ENCODE peak calls at places on chromosomes 5 and 9, in nine cellular contexts. One of them, this sample, is unnamed.

GRCh38 chr5:78953092-78953800 is 31.9 kb downstream of the ARSB start:
- DNase-seq in uterus: no peak
- DNase-seq in lower lobe of right lung: no peak
- DNase-seq in AG10803: peak
- DNase-seq in A549: no peak
- DNase-seq in foreskin fibroblast: peak
- DNase-seq in neural progenitor cell: no peak
- DNase-seq in astrocyte: peak
- DNase-seq in gastrocnemius medialis: no peak
- DNase-seq in this sample: no peak

GRCh38 chr5:33227746-33228145 is 213.0 kb upstream of the TARS1 start:
- DNase-seq in lower lobe of right lung: no peak
- DNase-seq in neural progenitor cell: peak
- DNase-seq in gastrocnemius medialis: no peak
- DNase-seq in foreskin fibroblast: no peak
- DNase-seq in A549: no peak
- DNase-seq in AG10803: peak
- DNase-seq in astrocyte: peak
- DNase-seq in uterus: no peak
- DNase-seq in this sample: no peak

GRCh38 chr5:37831821-37832524 is 7.9 kb downstream of the GDNF start:
- DNase-seq in foreskin fibroblast: no peak
- DNase-seq in uterus: no peak
- DNase-seq in AG10803: peak
- DNase-seq in gastrocnemius medialis: no peak
- DNase-seq in lower lobe of right lung: no peak
- DNase-seq in A549: no peak
- DNase-seq in astrocyte: no peak
- DNase-seq in neural progenitor cell: no peak
- DNase-seq in this sample: no peak

GRCh38 chr5:35908266-35908665 is 30.2 kb downstream of the CAPSL start:
- DNase-seq in gastrocnemius medialis: no peak
- DNase-seq in astrocyte: no peak
- DNase-seq in A549: no peak
- DNase-seq in AG10803: no peak
- DNase-seq in uterus: no peak
- DNase-seq in foreskin fibroblast: no peak
- DNase-seq in neural progenitor cell: no peak
- DNase-seq in lower lobe of right lung: no peak
- DNase-seq in this sample: no peak

GRCh38 chr5:91219803-91220371 is 163.2 kb downstream of the ARRDC3 start:
- DNase-seq in astrocyte: no peak
- DNase-seq in neural progenitor cell: peak
- DNase-seq in A549: peak
- DNase-seq in gastrocnemius medialis: no peak
- DNase-seq in foreskin fibroblast: peak
- DNase-seq in AG10803: peak
- DNase-seq in uterus: no peak
- DNase-seq in lower lobe of right lung: no peak
- DNase-seq in this sample: peak

GRCh38 chr9:80968611-80969010 is 720.7 kb downstream of the TLE1 start:
- DNase-seq in gastrocnemius medialis: no peak
- DNase-seq in astrocyte: peak
- DNase-seq in foreskin fibroblast: peak
- DNase-seq in A549: no peak
- DNase-seq in lower lobe of right lung: no peak
- DNase-seq in uterus: no peak
- DNase-seq in AG10803: peak
- DNase-seq in neural progenitor cell: no peak
- DNase-seq in this sample: peak

GRCh38 chr9:80028501-80028900 is 456.7 kb downstream of the TLE4 start:
- DNase-seq in AG10803: peak
- DNase-seq in A549: no peak
- DNase-seq in gastrocnemius medialis: no peak
- DNase-seq in astrocyte: peak
- DNase-seq in uterus: no peak
- DNase-seq in neural progenitor cell: peak
- DNase-seq in lower lobe of right lung: no peak
- DNase-seq in foreskin fibroblast: peak
- DNase-seq in this sample: peak

GRCh38 chr5:132263548-132264261 is 6.2 kb downstream of the PDLIM4 start:
- DNase-seq in gastrocnemius medialis: no peak
- DNase-seq in foreskin fibroblast: peak
- DNase-seq in astrocyte: peak
- DNase-seq in uterus: peak
- DNase-seq in neural progenitor cell: no peak
- DNase-seq in AG10803: peak
- DNase-seq in lower lobe of right lung: no peak
- DNase-seq in A549: peak
- DNase-seq in this sample: peak

DNA sequence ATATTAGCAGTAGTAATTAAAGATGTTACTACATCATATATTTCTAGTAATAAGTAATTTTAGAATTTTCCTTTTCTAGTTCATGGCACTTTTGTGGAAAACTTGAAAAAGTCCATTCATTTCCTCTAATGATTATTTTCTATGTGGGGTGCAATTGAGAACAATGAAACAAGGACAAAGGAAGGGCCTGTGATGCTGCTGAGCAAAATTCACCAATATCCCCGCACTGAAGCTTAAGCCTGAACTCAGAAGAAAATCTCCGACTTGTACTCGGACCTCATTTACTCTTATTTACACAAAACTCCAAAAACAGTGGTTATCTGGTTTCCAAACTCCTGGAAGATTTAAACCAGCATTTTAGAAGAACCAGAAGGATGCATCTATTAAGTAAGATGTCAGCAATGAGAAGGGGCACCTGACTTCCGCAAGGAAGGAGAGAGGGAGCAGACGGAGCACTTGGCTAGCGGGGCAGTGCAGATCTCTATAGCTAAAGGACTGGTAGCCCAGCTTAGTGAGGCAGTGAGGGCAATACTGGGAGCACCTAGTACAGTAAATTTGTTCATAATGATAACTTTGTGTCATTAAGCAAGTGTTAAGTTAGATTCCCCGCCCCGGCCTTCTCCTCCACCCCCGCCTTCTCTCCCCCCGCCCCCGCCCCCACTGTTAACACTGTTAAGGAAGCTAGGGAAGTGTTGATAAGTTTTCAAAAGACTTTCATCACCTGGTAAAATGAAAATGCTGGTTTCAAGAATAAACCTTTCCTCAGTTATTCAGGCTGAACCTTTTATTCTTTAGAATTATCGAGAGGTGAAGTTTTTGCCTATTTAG is 123.3 kb downstream of the ZSWIM6 start:
- DNase-seq in uterus: no peak
- DNase-seq in AG10803: no peak
- DNase-seq in A549: no peak
- DNase-seq in lower lobe of right lung: no peak
- DNase-seq in astrocyte: no peak
- DNase-seq in foreskin fibroblast: no peak
- DNase-seq in gastrocnemius medialis: no peak
- DNase-seq in neural progenitor cell: peak
- DNase-seq in this sample: no peak
- H3K4me3 ChIP-seq in uterus: no peak
- H3K4me3 ChIP-seq in AG10803: no peak
- H3K4me3 ChIP-seq in A549: no peak
- H3K4me3 ChIP-seq in lower lobe of right lung: no peak
- H3K4me3 ChIP-seq in astrocyte: no peak
- H3K4me3 ChIP-seq in foreskin fibroblast: no peak
- H3K4me3 ChIP-seq in gastrocnemius medialis: no peak
- H3K4me3 ChIP-seq in neural progenitor cell: peak
- H3K4me3 ChIP-seq in this sample: no peak

GRCh38 chr5:138595396-138595795 is 20.2 kb upstream of the HSPA9 start:
- DNase-seq in lower lobe of right lung: no peak
- DNase-seq in A549: no peak
- DNase-seq in AG10803: no peak
- DNase-seq in uterus: no peak
- DNase-seq in neural progenitor cell: peak
- DNase-seq in gastrocnemius medialis: no peak
- DNase-seq in foreskin fibroblast: no peak
- DNase-seq in astrocyte: no peak
- DNase-seq in this sample: no peak

GRCh38 chr5:138597660-138598400 is 22.6 kb upstream of the HSPA9 start:
- DNase-seq in A549: no peak
- DNase-seq in astrocyte: no peak
- DNase-seq in lower lobe of right lung: no peak
- DNase-seq in AG10803: no peak
- DNase-seq in gastrocnemius medialis: no peak
- DNase-seq in uterus: no peak
- DNase-seq in neural progenitor cell: no peak
- DNase-seq in foreskin fibroblast: no peak
- DNase-seq in this sample: no peak

GRCh38 chr5:138596105-138596987 is 21.1 kb upstream of the HSPA9 start:
- DNase-seq in AG10803: no peak
- DNase-seq in lower lobe of right lung: no peak
- DNase-seq in uterus: no peak
- DNase-seq in astrocyte: no peak
- DNase-seq in neural progenitor cell: peak
- DNase-seq in gastrocnemius medialis: no peak
- DNase-seq in foreskin fibroblast: no peak
- DNase-seq in A549: no peak
- DNase-seq in this sample: no peak

DNA sequence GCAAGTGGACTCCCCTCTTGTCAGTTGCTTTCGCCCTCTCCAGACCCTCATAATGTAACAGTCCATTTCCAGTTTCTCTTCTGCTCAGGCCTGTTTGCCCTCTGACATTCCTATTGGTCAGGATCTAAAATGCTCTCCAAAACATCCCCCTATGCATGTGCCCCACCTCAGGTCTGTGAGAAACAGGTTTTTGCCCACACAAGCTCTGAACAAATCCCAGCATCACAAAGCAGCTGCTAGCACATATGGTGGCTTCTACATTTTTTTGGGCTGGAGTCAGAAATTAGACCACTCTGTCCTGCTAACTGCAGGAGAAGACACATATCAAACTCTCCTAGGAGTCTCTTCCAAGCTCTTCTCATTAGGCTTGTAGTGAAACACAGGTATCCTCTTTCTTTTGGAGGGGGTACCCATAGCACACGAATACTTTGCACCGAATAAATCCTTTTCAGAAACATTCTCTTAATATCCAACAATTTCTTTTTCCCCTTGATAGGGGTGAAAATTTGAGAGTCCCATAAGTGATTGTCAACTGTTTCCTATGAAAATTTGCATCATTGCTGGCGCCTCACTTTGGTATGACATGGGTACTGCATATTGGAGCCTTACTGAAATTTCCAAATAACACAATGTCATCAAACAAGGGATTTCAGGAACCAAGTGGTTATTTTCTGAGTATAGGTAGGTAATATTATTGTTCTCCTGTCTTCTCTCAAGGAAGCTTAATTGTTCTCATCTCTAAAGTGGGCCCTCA is 19.3 kb upstream of the HSPA9 start:
- DNase-seq in foreskin fibroblast: no peak
- DNase-seq in A549: no peak
- DNase-seq in astrocyte: no peak
- DNase-seq in lower lobe of right lung: no peak
- DNase-seq in uterus: no peak
- DNase-seq in neural progenitor cell: no peak
- DNase-seq in AG10803: no peak
- DNase-seq in gastrocnemius medialis: no peak
- DNase-seq in this sample: no peak
- TF ChIP-seq CTCF in foreskin fibroblast: peak
- TF ChIP-seq CTCF in A549: peak
- TF ChIP-seq CTCF in astrocyte: peak
- TF ChIP-seq CTCF in lower lobe of right lung: peak
- TF ChIP-seq CTCF in uterus: no peak
- TF ChIP-seq CTCF in neural progenitor cell: peak
- TF ChIP-seq CTCF in AG10803: peak
- TF ChIP-seq CTCF in gastrocnemius medialis: no peak
- TF ChIP-seq CTCF in this sample: peak

DNA sequence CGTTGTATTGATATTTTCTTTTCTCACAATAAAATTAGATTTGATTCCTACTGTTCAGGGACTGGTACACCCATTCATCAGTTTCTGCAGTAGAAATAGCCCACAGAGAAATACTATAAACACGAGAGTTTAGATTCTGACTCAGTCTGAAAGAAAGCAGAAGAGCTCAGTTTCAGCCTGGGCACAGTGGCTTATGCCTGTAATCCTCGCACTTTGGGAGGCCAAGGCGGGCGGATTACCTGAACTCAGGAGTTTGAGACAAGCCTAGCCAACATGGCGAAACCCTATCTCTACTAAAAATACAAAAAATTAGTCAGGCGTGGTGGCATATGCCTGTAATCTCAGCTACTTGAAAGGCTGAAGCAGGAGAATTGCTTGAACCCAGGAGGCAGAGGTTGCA is 8.6 kb downstream of the ITK start:
- DNase-seq in uterus: no peak
- DNase-seq in A549: no peak
- DNase-seq in neural progenitor cell: no peak
- DNase-seq in astrocyte: no peak
- DNase-seq in AG10803: no peak
- DNase-seq in lower lobe of right lung: no peak
- DNase-seq in foreskin fibroblast: no peak
- DNase-seq in gastrocnemius medialis: no peak
- DNase-seq in this sample: no peak
- H3K4me3 ChIP-seq in uterus: no peak
- H3K4me3 ChIP-seq in A549: no peak
- H3K4me3 ChIP-seq in neural progenitor cell: no peak
- H3K4me3 ChIP-seq in astrocyte: no peak
- H3K4me3 ChIP-seq in AG10803: no peak
- H3K4me3 ChIP-seq in lower lobe of right lung: no peak
- H3K4me3 ChIP-seq in foreskin fibroblast: no peak
- H3K4me3 ChIP-seq in gastrocnemius medialis: no peak
- H3K4me3 ChIP-seq in this sample: no peak

GRCh38 chr5:133319244-133319643 is 267.4 kb downstream of the HSPA4 start:
- DNase-seq in uterus: no peak
- DNase-seq in lower lobe of right lung: no peak
- DNase-seq in gastrocnemius medialis: no peak
- DNase-seq in astrocyte: no peak
- DNase-seq in A549: no peak
- DNase-seq in neural progenitor cell: no peak
- DNase-seq in foreskin fibroblast: no peak
- DNase-seq in AG10803: no peak
- DNase-seq in this sample: no peak

GRCh38 chr5:133321833-133322420 is 270.1 kb downstream of the HSPA4 start:
- DNase-seq in astrocyte: no peak
- DNase-seq in uterus: no peak
- DNase-seq in lower lobe of right lung: no peak
- DNase-seq in AG10803: no peak
- DNase-seq in A549: no peak
- DNase-seq in gastrocnemius medialis: no peak
- DNase-seq in neural progenitor cell: no peak
- DNase-seq in foreskin fibroblast: no peak
- DNase-seq in this sample: no peak

GRCh38 chr5:133321286-133321832 is 269.5 kb downstream of the HSPA4 start:
- DNase-seq in lower lobe of right lung: no peak
- DNase-seq in astrocyte: no peak
- DNase-seq in AG10803: no peak
- DNase-seq in A549: no peak
- DNase-seq in neural progenitor cell: no peak
- DNase-seq in gastrocnemius medialis: no peak
- DNase-seq in foreskin fibroblast: no peak
- DNase-seq in uterus: no peak
- DNase-seq in this sample: no peak

GRCh38 chr5:133317558-133317957 is 265.7 kb downstream of the HSPA4 start:
- DNase-seq in astrocyte: no peak
- DNase-seq in lower lobe of right lung: no peak
- DNase-seq in A549: no peak
- DNase-seq in AG10803: no peak
- DNase-seq in gastrocnemius medialis: no peak
- DNase-seq in uterus: no peak
- DNase-seq in neural progenitor cell: peak
- DNase-seq in foreskin fibroblast: no peak
- DNase-seq in this sample: no peak

DNA sequence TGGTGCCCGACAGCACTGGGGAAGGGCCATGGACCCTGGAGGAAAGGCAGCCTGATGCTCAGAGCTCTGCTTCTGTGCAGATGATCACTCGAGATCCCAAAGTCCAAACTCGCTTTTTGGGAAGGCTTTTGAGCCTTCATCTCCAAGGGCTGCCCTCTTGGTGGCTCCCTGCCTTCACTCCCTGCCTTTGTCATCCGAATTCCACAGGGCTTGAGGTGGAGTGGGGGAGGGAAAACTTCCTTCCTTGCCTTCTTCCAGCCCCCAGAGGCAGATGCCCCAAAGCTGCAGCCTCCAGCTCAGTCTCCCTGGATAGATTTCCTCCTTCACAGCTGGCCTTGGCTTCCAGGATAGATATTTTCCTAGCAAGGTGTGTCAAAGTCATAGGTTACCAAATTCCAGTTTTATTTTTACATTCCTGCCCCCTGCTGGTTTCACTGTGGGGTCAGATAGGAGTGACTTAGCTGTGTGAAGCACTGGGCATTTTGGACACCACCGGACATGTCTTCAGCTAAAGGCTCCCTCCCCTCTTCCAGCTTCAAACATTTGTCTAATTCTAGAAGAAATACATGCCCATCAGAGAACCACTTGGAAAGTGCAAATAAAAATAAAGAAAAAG is 268.2 kb downstream of the HSPA4 start:
- DNase-seq in neural progenitor cell: peak
- DNase-seq in foreskin fibroblast: no peak
- DNase-seq in gastrocnemius medialis: no peak
- DNase-seq in lower lobe of right lung: no peak
- DNase-seq in A549: peak
- DNase-seq in uterus: no peak
- DNase-seq in AG10803: no peak
- DNase-seq in astrocyte: no peak
- DNase-seq in this sample: no peak
- TF ChIP-seq CTCF in neural progenitor cell: no peak
- TF ChIP-seq CTCF in foreskin fibroblast: no peak
- TF ChIP-seq CTCF in gastrocnemius medialis: no peak
- TF ChIP-seq CTCF in lower lobe of right lung: no peak
- TF ChIP-seq CTCF in A549: peak
- TF ChIP-seq CTCF in uterus: no peak
- TF ChIP-seq CTCF in AG10803: peak
- TF ChIP-seq CTCF in astrocyte: no peak
- TF ChIP-seq CTCF in this sample: no peak